ENCODE peak calls at places on chromosomes 3 and 15, in four cellular contexts. One of them, this sample, is unnamed.
A peak's percentile ranks its signal among the peaks of the same experiment; 100 is the strongest.

GRCh38 chr15:90645873-90646605 is 71.1 kb upstream of the BLM start:
- DNase-seq in fibroblast of lung: no peak
- DNase-seq in mucosa of descending colon: peak; percentile 60
- DNase-seq in WERI-Rb-1: no peak
- DNase-seq in this sample: no peak

GRCh38 chr15:96330064-96330449 is 443 bp upstream of the NR2F2 start:
- DNase-seq in WERI-Rb-1: no peak
- DNase-seq in mucosa of descending colon: no peak
- DNase-seq in fibroblast of lung: peak; percentile 85
- DNase-seq in this sample: peak; percentile 61

GRCh38 chr3:125684199-125684598 is 88.9 kb upstream of the OSBPL11 start:
- DNase-seq in fibroblast of lung: peak; percentile 5
- DNase-seq in mucosa of descending colon: no peak
- DNase-seq in WERI-Rb-1: peak; percentile 74
- DNase-seq in this sample: no peak

GRCh38 chr15:58546066-58546591 is 114.3 kb downstream of the LIPC start:
- DNase-seq in WERI-Rb-1: no peak
- DNase-seq in fibroblast of lung: peak; percentile 50
- DNase-seq in mucosa of descending colon: no peak
- DNase-seq in this sample: no peak

GRCh38 chr15:76330281-76330680 is 6.3 kb upstream of the ISL2 start:
- DNase-seq in mucosa of descending colon: peak; percentile 52
- DNase-seq in fibroblast of lung: peak; percentile 35
- DNase-seq in WERI-Rb-1: peak; percentile 67
- DNase-seq in this sample: no peak

GRCh38 chr15:65920825-65921309 is 51.6 kb downstream of the RAB11A start:
- DNase-seq in fibroblast of lung: no peak
- DNase-seq in mucosa of descending colon: no peak
- DNase-seq in WERI-Rb-1: no peak
- DNase-seq in this sample: no peak

GRCh38 chr3:125116311-125117069 is 60.7 kb upstream of the HEG1 start:
- DNase-seq in WERI-Rb-1: no peak
- DNase-seq in mucosa of descending colon: no peak
- DNase-seq in fibroblast of lung: peak; percentile 88
- DNase-seq in this sample: no peak

GRCh38 chr3:157938154-157938774 is 168.0 kb downstream of the SHOX2 start:
- DNase-seq in mucosa of descending colon: no peak
- DNase-seq in WERI-Rb-1: no peak
- DNase-seq in fibroblast of lung: peak; percentile 62
- DNase-seq in this sample: peak; percentile 16

GRCh38 chr3:58419782-58420512 is 13.7 kb downstream of the PDHB start:
- DNase-seq in fibroblast of lung: no peak
- DNase-seq in WERI-Rb-1: no peak
- DNase-seq in mucosa of descending colon: peak; percentile 60
- DNase-seq in this sample: no peak

GRCh38 chr3:195012100-195012499 is 258.9 kb downstream of the XXYLT1 start:
- DNase-seq in WERI-Rb-1: no peak
- DNase-seq in fibroblast of lung: no peak
- DNase-seq in mucosa of descending colon: no peak
- DNase-seq in this sample: no peak

GRCh38 chr3:172194702-172195392 is 155.5 kb downstream of the FNDC3B start:
- DNase-seq in WERI-Rb-1: no peak
- DNase-seq in fibroblast of lung: peak; percentile 75
- DNase-seq in mucosa of descending colon: no peak
- DNase-seq in this sample: no peak

GRCh38 chr15:37931868-37932267 is 2.6 kb upstream of the TMCO5A start:
- DNase-seq in mucosa of descending colon: no peak
- DNase-seq in fibroblast of lung: peak; percentile 54
- DNase-seq in WERI-Rb-1: no peak
- DNase-seq in this sample: no peak

GRCh38 chr3:65672876-65673815 is 365.6 kb downstream of the MAGI1 start:
- DNase-seq in fibroblast of lung: peak; percentile 25
- DNase-seq in WERI-Rb-1: peak; percentile 58
- DNase-seq in mucosa of descending colon: peak; percentile 64
- DNase-seq in this sample: no peak

GRCh38 chr15:49468440-49468839 is 45.4 kb downstream of the FGF7 start:
- DNase-seq in WERI-Rb-1: no peak
- DNase-seq in mucosa of descending colon: no peak
- DNase-seq in fibroblast of lung: no peak
- DNase-seq in this sample: no peak

GRCh38 chr15:101267320-101268104 is 9.8 kb downstream of the SELENOS start:
- DNase-seq in mucosa of descending colon: no peak
- DNase-seq in fibroblast of lung: peak; percentile 94
- DNase-seq in WERI-Rb-1: no peak
- DNase-seq in this sample: peak; percentile 88

GRCh38 chr15:100350434-100351226 is 8.9 kb upstream of the ADAMTS17 start:
- DNase-seq in fibroblast of lung: peak; percentile 33
- DNase-seq in mucosa of descending colon: no peak
- DNase-seq in WERI-Rb-1: no peak
- DNase-seq in this sample: no peak

GRCh38 chr15:54149115-54149531 is 170.9 kb downstream of the UNC13C start:
- DNase-seq in fibroblast of lung: no peak
- DNase-seq in WERI-Rb-1: no peak
- DNase-seq in mucosa of descending colon: no peak
- DNase-seq in this sample: no peak

GRCh38 chr3:4467522-4467867 is 426 bp upstream of the SUMF1 start:
- DNase-seq in WERI-Rb-1: no peak
- DNase-seq in mucosa of descending colon: no peak
- DNase-seq in fibroblast of lung: no peak
- DNase-seq in this sample: no peak

GRCh38 chr3:123068227-123069020 is 1.6 kb downstream of the PDIA5 start:
- DNase-seq in mucosa of descending colon: peak; percentile 40
- DNase-seq in fibroblast of lung: no peak
- DNase-seq in WERI-Rb-1: peak; percentile 69
- DNase-seq in this sample: no peak
- TF ChIP-seq CTCF in mucosa of descending colon: no peak
- TF ChIP-seq CTCF in fibroblast of lung: no peak
- TF ChIP-seq CTCF in WERI-Rb-1: no peak
- TF ChIP-seq CTCF in this sample: no peak

GRCh38 chr3:80769683-80770082 is 991.8 kb downstream of the GBE1 start:
- DNase-seq in mucosa of descending colon: no peak
- DNase-seq in fibroblast of lung: no peak
- DNase-seq in WERI-Rb-1: no peak
- DNase-seq in this sample: no peak

GRCh38 chr3:80770106-80771079 is 991.1 kb downstream of the GBE1 start:
- DNase-seq in mucosa of descending colon: peak; percentile 24
- DNase-seq in WERI-Rb-1: no peak
- DNase-seq in fibroblast of lung: peak; percentile 2
- DNase-seq in this sample: no peak

GRCh38 chr3:80767599-80767998 is 993.8 kb downstream of the GBE1 start:
- DNase-seq in mucosa of descending colon: no peak
- DNase-seq in WERI-Rb-1: no peak
- DNase-seq in fibroblast of lung: no peak
- DNase-seq in this sample: no peak

DNA sequence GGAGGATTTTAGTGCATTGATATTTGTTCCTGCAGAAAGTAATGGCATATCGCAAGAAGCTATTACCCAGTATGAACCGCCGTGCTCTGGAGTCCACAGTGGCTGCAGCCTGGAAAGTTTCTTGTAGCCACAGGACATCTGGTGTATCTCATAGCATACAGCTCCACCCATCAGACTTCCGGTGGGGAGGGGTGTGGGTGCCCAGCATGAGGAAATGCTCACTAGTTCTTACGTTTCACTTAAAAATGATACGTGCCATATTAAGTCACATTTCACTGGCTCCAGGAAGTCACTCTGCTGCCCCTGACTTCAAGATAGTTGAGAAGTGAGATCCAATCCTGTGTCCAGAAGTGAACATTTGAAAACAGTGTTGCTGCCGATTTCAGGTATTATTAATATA is 990.4 kb downstream of the GBE1 start:
- DNase-seq in fibroblast of lung: no peak
- DNase-seq in WERI-Rb-1: no peak
- DNase-seq in mucosa of descending colon: no peak
- DNase-seq in this sample: no peak
- H3K4me3 ChIP-seq in fibroblast of lung: peak overlapping the region; percentile 28
- H3K4me3 ChIP-seq in WERI-Rb-1: no peak overlapping the region
- H3K4me3 ChIP-seq in mucosa of descending colon: no peak overlapping the region
- H3K4me3 ChIP-seq in this sample: no peak overlapping the region

GRCh38 chr3:1448443-1448842 is 355.6 kb downstream of the CNTN6 start:
- DNase-seq in WERI-Rb-1: no peak
- DNase-seq in mucosa of descending colon: no peak
- DNase-seq in fibroblast of lung: no peak
- DNase-seq in this sample: no peak
- TF ChIP-seq CTCF in WERI-Rb-1: no peak
- TF ChIP-seq CTCF in mucosa of descending colon: no peak
- TF ChIP-seq CTCF in fibroblast of lung: no peak
- TF ChIP-seq CTCF in this sample: no peak

GRCh38 chr15:63498815-63499549 is 5.4 kb upstream of the USP3 start:
- DNase-seq in fibroblast of lung: no peak
- DNase-seq in WERI-Rb-1: no peak
- DNase-seq in mucosa of descending colon: no peak
- DNase-seq in this sample: no peak

GRCh38 chr15:63499611-63500010 is 4.8 kb upstream of the USP3 start:
- DNase-seq in WERI-Rb-1: no peak
- DNase-seq in mucosa of descending colon: no peak
- DNase-seq in fibroblast of lung: no peak
- DNase-seq in this sample: no peak

GRCh38 chr15:63501256-63502089 is 2.9 kb upstream of the USP3 start:
- DNase-seq in fibroblast of lung: peak; percentile 93
- DNase-seq in mucosa of descending colon: peak; percentile 85
- DNase-seq in WERI-Rb-1: no peak
- DNase-seq in this sample: peak; percentile 85

GRCh38 chr15:63502137-63502801 is 2.1 kb upstream of the USP3 start:
- DNase-seq in WERI-Rb-1: no peak
- DNase-seq in fibroblast of lung: no peak
- DNase-seq in mucosa of descending colon: peak; percentile 63
- DNase-seq in this sample: no peak

DNA sequence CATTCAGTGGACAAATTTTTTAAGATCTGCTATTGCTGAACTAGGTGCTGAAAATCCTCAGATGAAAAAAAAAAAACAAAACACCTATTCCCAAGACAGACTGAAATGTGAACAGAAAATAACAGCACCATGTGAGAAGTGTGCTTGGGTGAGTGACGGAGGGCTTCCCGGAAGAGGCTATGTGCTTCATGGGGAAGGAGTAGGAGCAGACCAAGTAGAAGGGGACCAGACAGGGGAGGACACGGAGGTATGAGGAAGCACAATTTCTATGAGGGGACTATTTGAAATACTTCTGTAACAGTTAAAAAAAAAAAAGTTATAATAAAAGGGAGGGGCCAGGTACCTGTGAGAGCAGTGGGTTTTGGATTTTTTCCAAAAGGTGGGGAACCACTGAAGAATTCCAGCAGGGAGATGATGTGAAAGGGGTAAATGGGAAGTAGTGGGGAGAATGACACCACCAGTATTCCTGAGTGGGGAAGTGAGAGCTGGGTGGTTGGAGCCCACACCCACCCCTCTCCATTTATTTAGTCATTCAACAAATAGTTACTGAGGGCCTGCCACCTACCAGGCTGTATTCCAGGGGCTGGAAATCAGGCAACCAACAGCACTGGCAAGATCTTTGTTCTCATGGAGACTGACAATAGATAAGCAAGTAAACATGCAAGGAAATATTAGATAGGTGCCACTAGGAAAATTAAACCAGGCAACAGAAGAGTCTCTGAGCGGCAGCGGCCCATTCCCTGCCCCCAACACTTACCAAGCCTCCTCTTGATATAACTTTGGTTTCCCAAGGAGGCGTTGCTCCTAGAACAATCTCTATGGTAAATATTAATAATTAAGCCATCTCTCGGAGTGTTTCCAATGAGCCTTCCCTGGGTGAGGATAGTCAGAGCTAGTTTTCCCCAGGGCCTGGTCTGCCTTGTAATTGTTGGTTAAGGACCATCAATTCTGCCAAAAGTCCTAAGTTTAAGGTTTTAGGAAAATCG is 3.8 kb upstream of the USP3 start:
- DNase-seq in fibroblast of lung: no peak
- DNase-seq in mucosa of descending colon: peak; percentile 55
- DNase-seq in WERI-Rb-1: no peak
- DNase-seq in this sample: no peak
- H3K4me3 ChIP-seq in fibroblast of lung: peak overlapping the region; percentile 33
- H3K4me3 ChIP-seq in mucosa of descending colon: no peak overlapping the region
- H3K4me3 ChIP-seq in WERI-Rb-1: no peak overlapping the region
- H3K4me3 ChIP-seq in this sample: no peak overlapping the region

GRCh38 chr15:71782447-71783165 is 27.7 kb upstream of the NR2E3 start:
- DNase-seq in mucosa of descending colon: no peak
- DNase-seq in WERI-Rb-1: no peak
- DNase-seq in fibroblast of lung: no peak
- DNase-seq in this sample: no peak

GRCh38 chr15:71781965-71782265 is 28.4 kb upstream of the NR2E3 start:
- DNase-seq in WERI-Rb-1: no peak
- DNase-seq in fibroblast of lung: no peak
- DNase-seq in mucosa of descending colon: no peak
- DNase-seq in this sample: no peak

GRCh38 chr15:71781179-71781964 is 29.0 kb upstream of the NR2E3 start:
- DNase-seq in WERI-Rb-1: no peak
- DNase-seq in fibroblast of lung: peak; percentile 69
- DNase-seq in mucosa of descending colon: no peak
- DNase-seq in this sample: peak; percentile 17

GRCh38 chr15:71779073-71779797 is 31.1 kb upstream of the NR2E3 start:
- DNase-seq in mucosa of descending colon: no peak
- DNase-seq in fibroblast of lung: no peak
- DNase-seq in WERI-Rb-1: no peak
- DNase-seq in this sample: no peak

DNA sequence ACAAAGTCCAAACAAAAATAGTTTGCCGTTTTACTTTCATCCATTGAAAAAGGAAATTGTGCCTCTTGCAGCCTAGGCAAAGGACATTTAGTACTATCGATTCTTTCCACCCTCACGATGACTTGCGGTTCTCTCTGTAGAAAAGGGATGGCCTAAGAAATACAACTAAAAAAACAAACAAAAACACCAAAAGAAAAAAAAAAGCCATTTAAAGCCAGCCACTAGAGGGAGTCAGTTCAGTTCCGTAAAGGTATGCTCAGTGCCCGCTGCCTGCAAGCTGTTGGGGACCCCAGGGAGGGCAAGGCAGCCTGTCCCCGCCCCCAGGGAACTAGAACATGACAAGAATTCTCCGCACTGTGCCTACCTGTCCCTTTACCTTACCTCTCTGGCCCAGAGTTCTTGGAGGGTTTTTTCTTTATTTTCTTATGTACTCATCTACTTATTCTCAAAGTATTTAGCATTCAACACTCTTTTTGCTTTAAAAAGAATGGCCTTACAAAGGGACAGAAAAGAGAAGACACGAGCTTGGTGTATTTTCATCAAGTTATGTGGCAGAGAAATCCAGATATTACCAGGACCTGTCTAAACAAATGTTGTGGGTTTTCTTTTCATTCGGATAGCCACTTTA is 29.9 kb upstream of the NR2E3 start:
- DNase-seq in fibroblast of lung: peak; percentile 46
- DNase-seq in mucosa of descending colon: no peak
- DNase-seq in WERI-Rb-1: peak; percentile 55
- DNase-seq in this sample: peak; percentile 11
- TF ChIP-seq CTCF in fibroblast of lung: peak; percentile 85
- TF ChIP-seq CTCF in mucosa of descending colon: peak; percentile 39
- TF ChIP-seq CTCF in WERI-Rb-1: peak; percentile 74
- TF ChIP-seq CTCF in this sample: peak; percentile 73

This sample was measured in AG09309.